ENCODE peak calls at places on chromosomes 3 and 15, in nine cellular contexts. Q is NCI-H774; I is NCI-H748 treated with DMSO at 0.1 percent for 48 hours; C is dorsolateral prefrontal cortex; B is astrocyte; Y is activated gamma-delta T cell treated with Interleukin-2 at 50 U/mL for 16 hours; N is activated CD4-positive, alpha-beta T cell treated with anti-CD3 and anti-CD28 coated beads for 48 hours; X is GM04504; F is cardiac fibroblast. L is an unnamed sample.

GRCh38 chr3:52311567-52312119 is 4.5 kb upstream of the DNAH1 start:
- DNase-seq in Q (peak), I (peak), C (no peak), B (no peak), Y (no peak), N (no peak), X (no peak), F (no peak), L (no peak)

GRCh38 chr15:91865486-91865885 is 12.0 kb downstream of the SLCO3A1 start:
- DNase-seq in Q (no peak), I (no peak), C (no peak), B (no peak), Y (no peak), N (no peak), X (no peak), F (no peak), L (no peak)

GRCh38 chr3:58835075-58835474 is 168.5 kb upstream of the FAM3D start:
- DNase-seq in Q (no peak), I (no peak), C (no peak), B (peak), Y (no peak), N (no peak), X (peak), F (peak), L (no peak)

GRCh38 chr3:179071569-179072397 is at the start of gene ZMAT3:
- DNase-seq in Q (peak), I (peak), C (peak), B (peak), Y (peak), N (peak), X (peak), F (peak), L (peak)

GRCh38 chr15:77060560-77060959 is 10.3 kb downstream of the TSPAN3 start:
- DNase-seq in Q (no peak), I (no peak), C (no peak), B (peak), Y (no peak), N (no peak), X (no peak), F (peak), L (no peak)

GRCh38 chr15:54046093-54046492 is 67.9 kb downstream of the UNC13C start:
- DNase-seq in Q (no peak), I (no peak), C (no peak), B (no peak), Y (no peak), N (no peak), X (no peak), F (no peak), L (no peak)

GRCh38 chr3:45321607-45322391 is 66.6 kb upstream of the LARS2 start:
- DNase-seq in Q (no peak), I (no peak), C (no peak), B (peak), Y (no peak), N (no peak), X (no peak), F (no peak), L (no peak)

GRCh38 chr15:70094690-70095311 is 2.9 kb downstream of the TLE3 start:
- DNase-seq in Q (peak), I (peak), C (no peak), B (no peak), Y (no peak), N (no peak), X (no peak), F (peak), L (no peak)

L was measured in B cell.